ENCODE peak calls at places on chromosome 15, in six cellular contexts. One of them, this sample, is unnamed.

GRCh38 chr15:80635953-80636352 is 59.2 kb upstream of the ABHD17C start:
- ATAC-seq in HCT116: no peak
- ATAC-seq in HepG2: no peak
- ATAC-seq in upper lobe of left lung: no peak
- ATAC-seq in K562: no peak
- ATAC-seq in GM12878: no peak
- ATAC-seq in this sample: peak

GRCh38 chr15:90200534-90201139 is 493 bp upstream of the SEMA4B start:
- ATAC-seq in HepG2: peak
- ATAC-seq in GM12878: peak
- ATAC-seq in upper lobe of left lung: no peak
- ATAC-seq in HCT116: no peak
- ATAC-seq in K562: peak
- ATAC-seq in this sample: no peak

GRCh38 chr15:64865126-64865997 is 23.6 kb downstream of the PLEKHO2 start:
- ATAC-seq in HepG2: no peak
- ATAC-seq in upper lobe of left lung: no peak
- ATAC-seq in HCT116: no peak
- ATAC-seq in K562: no peak
- ATAC-seq in GM12878: peak
- ATAC-seq in this sample: peak

GRCh38 chr15:60751985-60752952 is 273.3 kb upstream of the ICE2 start:
- ATAC-seq in HepG2: peak
- ATAC-seq in GM12878: no peak
- ATAC-seq in K562: no peak
- ATAC-seq in HCT116: no peak
- ATAC-seq in upper lobe of left lung: peak
- ATAC-seq in this sample: peak

GRCh38 chr15:90592144-90592887 is 62.6 kb downstream of the CRTC3 start:
- ATAC-seq in HepG2: no peak
- ATAC-seq in K562: no peak
- ATAC-seq in HCT116: no peak
- ATAC-seq in GM12878: no peak
- ATAC-seq in upper lobe of left lung: no peak
- ATAC-seq in this sample: no peak

GRCh38 chr15:91882858-91883586 is 29.5 kb downstream of the SLCO3A1 start:
- ATAC-seq in GM12878: no peak
- ATAC-seq in K562: no peak
- ATAC-seq in upper lobe of left lung: no peak
- ATAC-seq in HepG2: no peak
- ATAC-seq in HCT116: no peak
- ATAC-seq in this sample: peak

GRCh38 chr15:89912674-89913396 is at the start of gene ARPIN:
- ATAC-seq in upper lobe of left lung: peak
- ATAC-seq in K562: no peak
- ATAC-seq in HCT116: peak
- ATAC-seq in HepG2: peak
- ATAC-seq in GM12878: no peak
- ATAC-seq in this sample: peak

GRCh38 chr15:60572462-60573214 is 93.7 kb upstream of the ICE2 start:
- ATAC-seq in K562: no peak
- ATAC-seq in HCT116: no peak
- ATAC-seq in upper lobe of left lung: no peak
- ATAC-seq in GM12878: peak
- ATAC-seq in HepG2: no peak
- ATAC-seq in this sample: no peak

GRCh38 chr15:98405013-98405412 is 243.3 kb upstream of the IGF1R start:
- ATAC-seq in upper lobe of left lung: no peak
- ATAC-seq in GM12878: peak
- ATAC-seq in HepG2: no peak
- ATAC-seq in HCT116: no peak
- ATAC-seq in K562: no peak
- ATAC-seq in this sample: no peak

GRCh38 chr15:57380854-57381253 is 4.5 kb downstream of the CGNL1 start:
- ATAC-seq in HCT116: no peak
- ATAC-seq in K562: no peak
- ATAC-seq in GM12878: no peak
- ATAC-seq in upper lobe of left lung: no peak
- ATAC-seq in HepG2: no peak
- ATAC-seq in this sample: no peak

GRCh38 chr15:65409284-65409631 is 13.5 kb downstream of the IGDCC4 start:
- ATAC-seq in HepG2: peak
- ATAC-seq in HCT116: no peak
- ATAC-seq in upper lobe of left lung: peak
- ATAC-seq in K562: peak
- ATAC-seq in GM12878: peak
- ATAC-seq in this sample: no peak

GRCh38 chr15:59307164-59307535 is 65.5 kb downstream of the MYO1E start:
- ATAC-seq in GM12878: no peak
- ATAC-seq in HepG2: no peak
- ATAC-seq in K562: no peak
- ATAC-seq in HCT116: no peak
- ATAC-seq in upper lobe of left lung: no peak
- ATAC-seq in this sample: no peak

GRCh38 chr15:88872106-88872505 is 23.2 kb downstream of the HAPLN3 start:
- ATAC-seq in upper lobe of left lung: no peak
- ATAC-seq in HepG2: no peak
- ATAC-seq in K562: no peak
- ATAC-seq in HCT116: no peak
- ATAC-seq in GM12878: no peak
- ATAC-seq in this sample: no peak

GRCh38 chr15:73617910-73618309 is 15.3 kb downstream of the NPTN start:
- ATAC-seq in K562: no peak
- ATAC-seq in GM12878: no peak
- ATAC-seq in HepG2: no peak
- ATAC-seq in HCT116: no peak
- ATAC-seq in upper lobe of left lung: no peak
- ATAC-seq in this sample: no peak

GRCh38 chr15:58332676-58333400 is 99.0 kb upstream of the LIPC start:
- ATAC-seq in HepG2: peak
- ATAC-seq in GM12878: peak
- ATAC-seq in upper lobe of left lung: no peak
- ATAC-seq in K562: peak
- ATAC-seq in HCT116: peak
- ATAC-seq in this sample: no peak

GRCh38 chr15:65086680-65087111 is 10.2 kb downstream of the KBTBD13 start:
- ATAC-seq in HCT116: peak
- ATAC-seq in GM12878: peak
- ATAC-seq in upper lobe of left lung: no peak
- ATAC-seq in K562: peak
- ATAC-seq in HepG2: peak
- ATAC-seq in this sample: no peak

GRCh38 chr15:31345606-31346366 is 19.2 kb downstream of the KLF13 start:
- ATAC-seq in HepG2: no peak
- ATAC-seq in HCT116: no peak
- ATAC-seq in upper lobe of left lung: no peak
- ATAC-seq in K562: no peak
- ATAC-seq in GM12878: peak
- ATAC-seq in this sample: no peak
- TF ChIP-seq POLR2A in HepG2: no peak
- TF ChIP-seq POLR2A in HCT116: no peak
- TF ChIP-seq POLR2A in upper lobe of left lung: no peak
- TF ChIP-seq POLR2A in K562: no peak
- TF ChIP-seq POLR2A in GM12878: peak
- TF ChIP-seq POLR2A in this sample: no peak

GRCh38 chr15:40906947-40907802 is 12.9 kb downstream of the VPS18 start:
- ATAC-seq in HCT116: peak
- ATAC-seq in upper lobe of left lung: peak
- ATAC-seq in HepG2: peak
- ATAC-seq in GM12878: peak
- ATAC-seq in K562: peak
- ATAC-seq in this sample: peak

GRCh38 chr15:40904552-40905201 is 10.4 kb downstream of the VPS18 start:
- ATAC-seq in HepG2: no peak
- ATAC-seq in HCT116: no peak
- ATAC-seq in upper lobe of left lung: no peak
- ATAC-seq in K562: no peak
- ATAC-seq in GM12878: no peak
- ATAC-seq in this sample: no peak

GRCh38 chr15:40908095-40908494 is 13.8 kb downstream of the VPS18 start:
- ATAC-seq in upper lobe of left lung: no peak
- ATAC-seq in HCT116: no peak
- ATAC-seq in K562: no peak
- ATAC-seq in GM12878: no peak
- ATAC-seq in HepG2: no peak
- ATAC-seq in this sample: no peak

GRCh38 chr15:40902605-40903561 is 8.6 kb downstream of the VPS18 start:
- ATAC-seq in HepG2: no peak
- ATAC-seq in upper lobe of left lung: peak
- ATAC-seq in K562: no peak
- ATAC-seq in HCT116: no peak
- ATAC-seq in GM12878: no peak
- ATAC-seq in this sample: no peak

DNA sequence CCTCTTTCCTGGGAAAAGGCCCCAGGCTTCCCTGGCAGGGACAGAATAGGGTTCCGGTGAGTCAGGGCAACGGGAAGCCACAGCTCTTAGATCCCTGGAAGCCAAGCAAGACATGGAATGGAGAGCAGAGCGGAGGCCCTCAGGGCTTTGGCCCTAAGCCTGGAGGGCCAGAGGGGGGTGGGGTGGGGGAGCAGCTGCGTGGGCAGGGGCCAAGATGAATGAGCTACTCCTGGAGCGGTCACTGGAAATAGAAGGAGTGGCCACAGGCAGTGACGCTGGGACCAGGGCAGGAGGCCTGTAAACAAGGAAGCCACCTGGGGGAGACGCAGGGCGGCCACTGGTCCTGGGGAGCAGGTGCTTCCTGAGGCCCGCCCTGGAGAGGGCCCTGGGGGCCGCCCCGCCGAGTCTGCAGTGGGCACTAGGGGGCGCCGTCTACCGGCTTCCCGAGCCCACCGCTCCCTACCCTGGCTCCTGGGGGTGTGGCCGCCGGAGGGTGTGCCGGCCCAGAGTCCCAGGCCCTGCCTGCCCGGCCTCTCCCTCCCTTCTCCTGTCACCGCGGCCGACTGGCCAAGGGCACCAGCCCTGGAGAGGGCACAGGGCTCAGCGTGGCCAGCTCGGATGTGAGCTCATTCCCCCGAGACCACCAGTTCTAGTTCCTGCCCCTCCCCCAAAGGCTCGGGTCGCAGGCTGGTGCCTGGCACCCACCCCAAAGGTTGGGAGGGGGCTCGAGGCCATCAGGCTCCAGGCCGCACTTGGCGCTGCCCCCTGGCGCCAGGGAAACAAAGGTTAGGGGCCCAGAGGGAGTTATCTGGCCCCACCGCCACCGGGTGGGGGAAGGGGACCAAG is 12.1 kb downstream of the VPS18 start:
- ATAC-seq in HepG2: peak
- ATAC-seq in GM12878: peak
- ATAC-seq in K562: peak
- ATAC-seq in HCT116: peak
- ATAC-seq in upper lobe of left lung: peak
- ATAC-seq in this sample: peak
- TF ChIP-seq POLR2AphosphoS5 in HepG2: no peak
- TF ChIP-seq POLR2AphosphoS5 in GM12878: no peak
- TF ChIP-seq POLR2AphosphoS5 in K562: no peak
- TF ChIP-seq POLR2AphosphoS5 in HCT116: peak
- TF ChIP-seq POLR2AphosphoS5 in upper lobe of left lung: peak
- TF ChIP-seq POLR2AphosphoS5 in this sample: peak

DNA sequence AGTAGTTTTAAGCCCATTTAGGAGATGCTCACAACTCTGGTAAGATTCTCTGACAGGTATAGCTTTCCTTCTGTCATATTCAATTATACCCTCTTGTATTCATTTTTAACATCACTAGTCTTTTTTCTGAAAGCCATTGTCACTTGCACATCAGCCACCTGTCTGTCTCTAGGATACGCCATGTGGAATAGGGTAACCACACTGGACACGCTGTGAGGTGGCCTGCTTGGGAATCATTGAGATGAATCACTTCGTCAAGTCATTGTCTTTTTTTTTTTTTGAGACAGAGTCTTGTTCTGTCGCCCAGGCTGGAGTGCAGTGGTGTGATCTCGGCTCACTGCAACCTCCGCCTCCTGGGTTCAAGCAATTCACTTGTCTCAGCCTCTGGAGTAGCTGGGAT is 7.4 kb downstream of the TM6SF1 start:
- ATAC-seq in upper lobe of left lung: no peak
- ATAC-seq in K562: no peak
- ATAC-seq in HepG2: no peak
- ATAC-seq in GM12878: no peak
- ATAC-seq in HCT116: no peak
- ATAC-seq in this sample: no peak
- TF ChIP-seq POLR2A in upper lobe of left lung: no peak
- TF ChIP-seq POLR2A in K562: no peak
- TF ChIP-seq POLR2A in HepG2: no peak
- TF ChIP-seq POLR2A in GM12878: no peak
- TF ChIP-seq POLR2A in HCT116: no peak
- TF ChIP-seq POLR2A in this sample: no peak

GRCh38 chr15:47888721-47889120 is 171.4 kb downstream of the SEMA6D start:
- ATAC-seq in GM12878: no peak
- ATAC-seq in K562: no peak
- ATAC-seq in HCT116: no peak
- ATAC-seq in upper lobe of left lung: no peak
- ATAC-seq in HepG2: no peak
- ATAC-seq in this sample: no peak

GRCh38 chr15:47885921-47886320 is 168.6 kb downstream of the SEMA6D start:
- ATAC-seq in HepG2: no peak
- ATAC-seq in K562: no peak
- ATAC-seq in upper lobe of left lung: no peak
- ATAC-seq in HCT116: no peak
- ATAC-seq in GM12878: no peak
- ATAC-seq in this sample: no peak

DNA sequence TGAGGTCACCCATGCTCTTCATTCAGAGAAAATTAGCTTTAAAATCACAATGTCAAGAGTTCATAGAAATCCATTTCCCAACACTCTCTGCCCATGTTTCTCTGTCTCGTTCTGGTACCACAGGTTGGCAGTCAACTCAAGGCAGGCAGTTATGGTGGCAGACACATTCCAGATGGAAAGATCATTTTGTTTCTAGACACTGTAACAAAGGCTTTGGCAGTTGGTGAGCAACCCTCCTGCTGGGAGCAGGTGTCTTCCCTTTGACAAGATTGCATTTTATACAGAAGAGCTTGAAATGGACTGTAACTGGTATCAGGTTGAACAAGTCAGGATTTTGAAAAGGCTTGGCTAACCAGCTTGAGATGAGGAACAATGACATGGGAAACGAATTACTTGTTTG is 169.9 kb downstream of the SEMA6D start:
- ATAC-seq in K562: no peak
- ATAC-seq in HepG2: no peak
- ATAC-seq in upper lobe of left lung: no peak
- ATAC-seq in HCT116: no peak
- ATAC-seq in GM12878: no peak
- ATAC-seq in this sample: no peak
- TF ChIP-seq POLR2AphosphoS5 in K562: no peak
- TF ChIP-seq POLR2AphosphoS5 in HepG2: no peak
- TF ChIP-seq POLR2AphosphoS5 in upper lobe of left lung: no peak
- TF ChIP-seq POLR2AphosphoS5 in HCT116: no peak
- TF ChIP-seq POLR2AphosphoS5 in GM12878: no peak
- TF ChIP-seq POLR2AphosphoS5 in this sample: no peak

GRCh38 chr15:63020128-63020527 is 22.4 kb upstream of the TPM1 start:
- ATAC-seq in HCT116: no peak
- ATAC-seq in GM12878: no peak
- ATAC-seq in K562: no peak
- ATAC-seq in HepG2: peak
- ATAC-seq in upper lobe of left lung: no peak
- ATAC-seq in this sample: no peak
- TF ChIP-seq POLR2A in HCT116: no peak
- TF ChIP-seq POLR2A in GM12878: no peak
- TF ChIP-seq POLR2A in K562: no peak
- TF ChIP-seq POLR2A in HepG2: no peak
- TF ChIP-seq POLR2A in upper lobe of left lung: no peak
- TF ChIP-seq POLR2A in this sample: no peak

GRCh38 chr15:99976811-99977271 is 243.6 kb upstream of the LYSMD4 start:
- ATAC-seq in HCT116: no peak
- ATAC-seq in upper lobe of left lung: no peak
- ATAC-seq in HepG2: peak
- ATAC-seq in K562: no peak
- ATAC-seq in GM12878: no peak
- ATAC-seq in this sample: no peak
- TF ChIP-seq POLR2AphosphoS5 in HCT116: no peak
- TF ChIP-seq POLR2AphosphoS5 in upper lobe of left lung: no peak
- TF ChIP-seq POLR2AphosphoS5 in HepG2: no peak
- TF ChIP-seq POLR2AphosphoS5 in K562: no peak
- TF ChIP-seq POLR2AphosphoS5 in GM12878: no peak
- TF ChIP-seq POLR2AphosphoS5 in this sample: no peak

This sample was measured in gastroesophageal sphincter.